ENCODE peak calls at places on chromosome 3, in ten cellular contexts. R, K, V, Q, H, C, X, M, S and N are unnamed samples.

GRCh38 chr3:128286691-128287090 is 133.4 kb downstream of the EEFSEC start:
- DNase-seq in R (no peak), K (no peak), V (no peak), Q (no peak), H (no peak), C (no peak), X (no peak), M (no peak), S (no peak), N (no peak)

GRCh38 chr3:177468816-177469590 is 271.7 kb upstream of the TBL1XR1 start:
- DNase-seq in R (no peak), K (no peak), V (no peak), Q (no peak), H (no peak), C (peak), X (no peak), M (no peak), S (no peak), N (no peak)

GRCh38 chr3:139226731-139227130 is 117.1 kb upstream of the MRPS22 start:
- DNase-seq in R (no peak), K (no peak), V (no peak), Q (no peak), H (no peak), C (no peak), X (no peak), M (no peak), S (no peak), N (no peak)

GRCh38 chr3:188526057-188526456 is 372.1 kb downstream of the LPP start:
- DNase-seq in R (no peak), K (no peak), V (no peak), Q (no peak), H (peak), C (no peak), X (no peak), M (no peak), S (no peak), N (no peak)

GRCh38 chr3:139935071-139935865 is at the start of gene CLSTN2:
- DNase-seq in R (peak), K (peak), V (peak), Q (peak), H (peak), C (peak), X (no peak), M (no peak), S (peak), N (no peak)

GRCh38 chr3:74390121-74390870 is 224.2 kb downstream of the CNTN3 start:
- DNase-seq in R (no peak), K (no peak), V (no peak), Q (no peak), H (no peak), C (no peak), X (peak), M (no peak), S (no peak), N (no peak)

GRCh38 chr3:119343719-119344118 is 49.5 kb downstream of the ARHGAP31 start:
- DNase-seq in R (no peak), K (no peak), V (no peak), Q (no peak), H (no peak), C (no peak), X (no peak), M (no peak), S (no peak), N (no peak)

GRCh38 chr3:122356402-122356801 is 26.6 kb downstream of the MIX23 start:
- DNase-seq in R (peak), K (no peak), V (no peak), Q (peak), H (no peak), C (peak), X (no peak), M (no peak), S (no peak), N (no peak)

GRCh38 chr3:4748127-4748526 is 231.1 kb upstream of the BHLHE40 start:
- DNase-seq in R (no peak), K (no peak), V (no peak), Q (no peak), H (no peak), C (no peak), X (no peak), M (no peak), S (no peak), N (no peak)